ENCODE peak calls at places on chromosomes 13 and 19, in seven cellular contexts. One of them, this sample, is unnamed.

GRCh38 chr19:40265763-40266099 is 19.4 kb downstream of the AKT2 start:
- DNase-seq in H1: no peak
- DNase-seq in activated naive CD4-positive, alpha-beta T cell: no peak
- DNase-seq in activated CD8-positive, alpha-beta memory T cell treated with anti-CD3 and anti-CD28 coated beads, Interleukin-2, amount 50 U/mL, for 48 hours: no peak
- DNase-seq in EL: no peak
- DNase-seq in stimulated activated CD4-positive, alpha-beta T cell treated with anti-CD3 and anti-CD28 coated beads, Interleukin-1b, Interleukin-23, amount 100 ng/mL, for 1 hour: no peak
- DNase-seq in NCI-H748 treated with DMSO at 0.1 percent for 48 hours: no peak
- DNase-seq in this sample: no peak

GRCh38 chr19:23460656-23461055 is 65.4 kb upstream of the ZNF91 start:
- DNase-seq in H1: no peak
- DNase-seq in activated naive CD4-positive, alpha-beta T cell: no peak
- DNase-seq in activated CD8-positive, alpha-beta memory T cell treated with anti-CD3 and anti-CD28 coated beads, Interleukin-2, amount 50 U/mL, for 48 hours: no peak
- DNase-seq in EL: no peak
- DNase-seq in stimulated activated CD4-positive, alpha-beta T cell treated with anti-CD3 and anti-CD28 coated beads, Interleukin-1b, Interleukin-23, amount 100 ng/mL, for 1 hour: no peak
- DNase-seq in NCI-H748 treated with DMSO at 0.1 percent for 48 hours: no peak
- DNase-seq in this sample: no peak

GRCh38 chr13:107450426-107450825 is 764.9 kb downstream of the LIG4 start:
- DNase-seq in H1: no peak
- DNase-seq in activated naive CD4-positive, alpha-beta T cell: no peak
- DNase-seq in activated CD8-positive, alpha-beta memory T cell treated with anti-CD3 and anti-CD28 coated beads, Interleukin-2, amount 50 U/mL, for 48 hours: no peak
- DNase-seq in EL: no peak
- DNase-seq in stimulated activated CD4-positive, alpha-beta T cell treated with anti-CD3 and anti-CD28 coated beads, Interleukin-1b, Interleukin-23, amount 100 ng/mL, for 1 hour: no peak
- DNase-seq in NCI-H748 treated with DMSO at 0.1 percent for 48 hours: no peak
- DNase-seq in this sample: no peak

GRCh38 chr19:6216236-6216995 is 63.4 kb downstream of the MLLT1 start:
- DNase-seq in H1: no peak
- DNase-seq in activated naive CD4-positive, alpha-beta T cell: no peak
- DNase-seq in activated CD8-positive, alpha-beta memory T cell treated with anti-CD3 and anti-CD28 coated beads, Interleukin-2, amount 50 U/mL, for 48 hours: no peak
- DNase-seq in EL: no peak
- DNase-seq in stimulated activated CD4-positive, alpha-beta T cell treated with anti-CD3 and anti-CD28 coated beads, Interleukin-1b, Interleukin-23, amount 100 ng/mL, for 1 hour: no peak
- DNase-seq in NCI-H748 treated with DMSO at 0.1 percent for 48 hours: no peak
- DNase-seq in this sample: no peak

GRCh38 chr19:16585808-16586476 is 13.7 kb upstream of the SLC35E1 start:
- DNase-seq in H1: no peak
- DNase-seq in activated naive CD4-positive, alpha-beta T cell: no peak
- DNase-seq in activated CD8-positive, alpha-beta memory T cell treated with anti-CD3 and anti-CD28 coated beads, Interleukin-2, amount 50 U/mL, for 48 hours: peak
- DNase-seq in EL: peak
- DNase-seq in stimulated activated CD4-positive, alpha-beta T cell treated with anti-CD3 and anti-CD28 coated beads, Interleukin-1b, Interleukin-23, amount 100 ng/mL, for 1 hour: no peak
- DNase-seq in NCI-H748 treated with DMSO at 0.1 percent for 48 hours: no peak
- DNase-seq in this sample: no peak

GRCh38 chr19:5889288-5889971 is 14.2 kb downstream of the NDUFA11 start:
- DNase-seq in H1: no peak
- DNase-seq in activated naive CD4-positive, alpha-beta T cell: no peak
- DNase-seq in activated CD8-positive, alpha-beta memory T cell treated with anti-CD3 and anti-CD28 coated beads, Interleukin-2, amount 50 U/mL, for 48 hours: no peak
- DNase-seq in EL: peak
- DNase-seq in stimulated activated CD4-positive, alpha-beta T cell treated with anti-CD3 and anti-CD28 coated beads, Interleukin-1b, Interleukin-23, amount 100 ng/mL, for 1 hour: no peak
- DNase-seq in NCI-H748 treated with DMSO at 0.1 percent for 48 hours: no peak
- DNase-seq in this sample: no peak

GRCh38 chr13:27522847-27523246 is 72.5 kb upstream of the MTIF3 start:
- DNase-seq in H1: no peak
- DNase-seq in activated naive CD4-positive, alpha-beta T cell: no peak
- DNase-seq in activated CD8-positive, alpha-beta memory T cell treated with anti-CD3 and anti-CD28 coated beads, Interleukin-2, amount 50 U/mL, for 48 hours: no peak
- DNase-seq in EL: no peak
- DNase-seq in stimulated activated CD4-positive, alpha-beta T cell treated with anti-CD3 and anti-CD28 coated beads, Interleukin-1b, Interleukin-23, amount 100 ng/mL, for 1 hour: no peak
- DNase-seq in NCI-H748 treated with DMSO at 0.1 percent for 48 hours: no peak
- DNase-seq in this sample: no peak

GRCh38 chr13:33108620-33109019 is 92.4 kb downstream of the KL start:
- DNase-seq in H1: no peak
- DNase-seq in activated naive CD4-positive, alpha-beta T cell: no peak
- DNase-seq in activated CD8-positive, alpha-beta memory T cell treated with anti-CD3 and anti-CD28 coated beads, Interleukin-2, amount 50 U/mL, for 48 hours: no peak
- DNase-seq in EL: peak
- DNase-seq in stimulated activated CD4-positive, alpha-beta T cell treated with anti-CD3 and anti-CD28 coated beads, Interleukin-1b, Interleukin-23, amount 100 ng/mL, for 1 hour: no peak
- DNase-seq in NCI-H748 treated with DMSO at 0.1 percent for 48 hours: no peak
- DNase-seq in this sample: no peak

GRCh38 chr19:19170053-19170945 is at the start of gene MEF2B:
- DNase-seq in H1: peak
- DNase-seq in activated naive CD4-positive, alpha-beta T cell: peak
- DNase-seq in activated CD8-positive, alpha-beta memory T cell treated with anti-CD3 and anti-CD28 coated beads, Interleukin-2, amount 50 U/mL, for 48 hours: peak
- DNase-seq in EL: peak
- DNase-seq in stimulated activated CD4-positive, alpha-beta T cell treated with anti-CD3 and anti-CD28 coated beads, Interleukin-1b, Interleukin-23, amount 100 ng/mL, for 1 hour: peak
- DNase-seq in NCI-H748 treated with DMSO at 0.1 percent for 48 hours: peak
- DNase-seq in this sample: no peak

GRCh38 chr19:3465552-3465951 is 14.8 kb downstream of the SMIM24 start:
- DNase-seq in H1: no peak
- DNase-seq in activated naive CD4-positive, alpha-beta T cell: no peak
- DNase-seq in activated CD8-positive, alpha-beta memory T cell treated with anti-CD3 and anti-CD28 coated beads, Interleukin-2, amount 50 U/mL, for 48 hours: no peak
- DNase-seq in EL: no peak
- DNase-seq in stimulated activated CD4-positive, alpha-beta T cell treated with anti-CD3 and anti-CD28 coated beads, Interleukin-1b, Interleukin-23, amount 100 ng/mL, for 1 hour: no peak
- DNase-seq in NCI-H748 treated with DMSO at 0.1 percent for 48 hours: no peak
- DNase-seq in this sample: no peak

GRCh38 chr19:10238172-10238783 is 7.1 kb upstream of the S1PR2 start:
- DNase-seq in H1: no peak
- DNase-seq in activated naive CD4-positive, alpha-beta T cell: no peak
- DNase-seq in activated CD8-positive, alpha-beta memory T cell treated with anti-CD3 and anti-CD28 coated beads, Interleukin-2, amount 50 U/mL, for 48 hours: no peak
- DNase-seq in EL: peak
- DNase-seq in stimulated activated CD4-positive, alpha-beta T cell treated with anti-CD3 and anti-CD28 coated beads, Interleukin-1b, Interleukin-23, amount 100 ng/mL, for 1 hour: no peak
- DNase-seq in NCI-H748 treated with DMSO at 0.1 percent for 48 hours: peak
- DNase-seq in this sample: no peak

GRCh38 chr19:13621413-13621812 is 115.1 kb upstream of the CACNA1A start:
- DNase-seq in H1: peak
- DNase-seq in activated naive CD4-positive, alpha-beta T cell: no peak
- DNase-seq in activated CD8-positive, alpha-beta memory T cell treated with anti-CD3 and anti-CD28 coated beads, Interleukin-2, amount 50 U/mL, for 48 hours: peak
- DNase-seq in EL: peak
- DNase-seq in stimulated activated CD4-positive, alpha-beta T cell treated with anti-CD3 and anti-CD28 coated beads, Interleukin-1b, Interleukin-23, amount 100 ng/mL, for 1 hour: peak
- DNase-seq in NCI-H748 treated with DMSO at 0.1 percent for 48 hours: no peak
- DNase-seq in this sample: peak

GRCh38 chr13:75870397-75870801 is 234.3 kb downstream of the LMO7 start:
- DNase-seq in H1: no peak
- DNase-seq in activated naive CD4-positive, alpha-beta T cell: no peak
- DNase-seq in activated CD8-positive, alpha-beta memory T cell treated with anti-CD3 and anti-CD28 coated beads, Interleukin-2, amount 50 U/mL, for 48 hours: peak
- DNase-seq in EL: peak
- DNase-seq in stimulated activated CD4-positive, alpha-beta T cell treated with anti-CD3 and anti-CD28 coated beads, Interleukin-1b, Interleukin-23, amount 100 ng/mL, for 1 hour: no peak
- DNase-seq in NCI-H748 treated with DMSO at 0.1 percent for 48 hours: peak
- DNase-seq in this sample: peak

GRCh38 chr13:100658363-100658762 is 16.2 kb downstream of the TMTC4 start:
- DNase-seq in H1: no peak
- DNase-seq in activated naive CD4-positive, alpha-beta T cell: no peak
- DNase-seq in activated CD8-positive, alpha-beta memory T cell treated with anti-CD3 and anti-CD28 coated beads, Interleukin-2, amount 50 U/mL, for 48 hours: no peak
- DNase-seq in EL: no peak
- DNase-seq in stimulated activated CD4-positive, alpha-beta T cell treated with anti-CD3 and anti-CD28 coated beads, Interleukin-1b, Interleukin-23, amount 100 ng/mL, for 1 hour: no peak
- DNase-seq in NCI-H748 treated with DMSO at 0.1 percent for 48 hours: no peak
- DNase-seq in this sample: no peak

GRCh38 chr13:28631792-28632191 is 27.1 kb upstream of the POMP start:
- DNase-seq in H1: no peak
- DNase-seq in activated naive CD4-positive, alpha-beta T cell: no peak
- DNase-seq in activated CD8-positive, alpha-beta memory T cell treated with anti-CD3 and anti-CD28 coated beads, Interleukin-2, amount 50 U/mL, for 48 hours: no peak
- DNase-seq in EL: peak
- DNase-seq in stimulated activated CD4-positive, alpha-beta T cell treated with anti-CD3 and anti-CD28 coated beads, Interleukin-1b, Interleukin-23, amount 100 ng/mL, for 1 hour: no peak
- DNase-seq in NCI-H748 treated with DMSO at 0.1 percent for 48 hours: no peak
- DNase-seq in this sample: no peak

GRCh38 chr13:48233886-48234488 is 981 bp downstream of the ITM2B start:
- DNase-seq in H1: no peak
- DNase-seq in activated naive CD4-positive, alpha-beta T cell: no peak
- DNase-seq in activated CD8-positive, alpha-beta memory T cell treated with anti-CD3 and anti-CD28 coated beads, Interleukin-2, amount 50 U/mL, for 48 hours: no peak
- DNase-seq in EL: no peak
- DNase-seq in stimulated activated CD4-positive, alpha-beta T cell treated with anti-CD3 and anti-CD28 coated beads, Interleukin-1b, Interleukin-23, amount 100 ng/mL, for 1 hour: no peak
- DNase-seq in NCI-H748 treated with DMSO at 0.1 percent for 48 hours: no peak
- DNase-seq in this sample: no peak

GRCh38 chr19:36483653-36484052 is 5.7 kb downstream of the ZNF566 start:
- DNase-seq in H1: no peak
- DNase-seq in activated naive CD4-positive, alpha-beta T cell: no peak
- DNase-seq in activated CD8-positive, alpha-beta memory T cell treated with anti-CD3 and anti-CD28 coated beads, Interleukin-2, amount 50 U/mL, for 48 hours: no peak
- DNase-seq in EL: no peak
- DNase-seq in stimulated activated CD4-positive, alpha-beta T cell treated with anti-CD3 and anti-CD28 coated beads, Interleukin-1b, Interleukin-23, amount 100 ng/mL, for 1 hour: no peak
- DNase-seq in NCI-H748 treated with DMSO at 0.1 percent for 48 hours: no peak
- DNase-seq in this sample: no peak

GRCh38 chr13:49791753-49792549 is 531 bp downstream of the KPNA3 start:
- DNase-seq in H1: no peak
- DNase-seq in activated naive CD4-positive, alpha-beta T cell: peak
- DNase-seq in activated CD8-positive, alpha-beta memory T cell treated with anti-CD3 and anti-CD28 coated beads, Interleukin-2, amount 50 U/mL, for 48 hours: peak
- DNase-seq in EL: peak
- DNase-seq in stimulated activated CD4-positive, alpha-beta T cell treated with anti-CD3 and anti-CD28 coated beads, Interleukin-1b, Interleukin-23, amount 100 ng/mL, for 1 hour: peak
- DNase-seq in NCI-H748 treated with DMSO at 0.1 percent for 48 hours: no peak
- DNase-seq in this sample: no peak